ENCODE peak calls at places on chromosomes 13 and 19, in nine cellular contexts. R is AG04449, J is OCI-LY7, B is B cell, X is left lung, C is left ventricle myocardium inferior, U is WTC11, O is IMR-90, D is brain microvascular endothelial cell. M is an unnamed sample.

GRCh38 chr19:38862321-38863059 is 12.7 kb upstream of the HNRNPL start:
- DNase-seq in O (no peak), X (no peak), C (no peak), R (no peak), J (no peak), B (no peak), D (no peak), U (no peak), M (no peak)

GRCh38 chr19:18477974-18478373 is 40.0 kb upstream of the ISYNA1 start:
- DNase-seq in B (no peak), O (no peak), X (no peak), U (no peak), J (no peak), D (no peak), R (no peak), C (no peak), M (no peak)

GRCh38 chr19:6773323-6773931 is 919 bp downstream of the VAV1 start:
- DNase-seq in R (no peak), D (no peak), O (no peak), B (peak), U (no peak), X (peak), C (peak), J (peak), M (peak)

GRCh38 chr19:58407658-58408151 is 744 bp upstream of the ZNF584 start:
- DNase-seq in U (no peak), D (no peak), X (no peak), B (no peak), C (no peak), J (no peak), R (no peak), O (peak), M (peak)

GRCh38 chr13:45373116-45373606 is 32.2 kb upstream of the TPT1 start:
- DNase-seq in O (no peak), U (no peak), R (no peak), B (no peak), D (no peak), J (no peak), X (no peak), C (no peak), M (no peak)

GRCh38 chr13:95924389-95924994 is 128.7 kb downstream of the UGGT2 start:
- DNase-seq in D (peak), B (no peak), J (no peak), X (no peak), R (peak), C (no peak), O (peak), U (no peak), M (no peak)

GRCh38 chr19:15081911-15082310 is at the start of gene OR1I1:
- DNase-seq in D (no peak), U (no peak), C (no peak), R (no peak), J (no peak), O (no peak), B (no peak), X (no peak), M (no peak)

GRCh38 chr19:38210458-38210987 is 13.5 kb downstream of the DPF1 start:
- DNase-seq in B (no peak), O (peak), D (no peak), U (peak), R (no peak), C (peak), X (no peak), J (no peak), M (peak)

GRCh38 chr13:94813920-94814500 is 101.7 kb upstream of the SOX21 start:
- DNase-seq in X (no peak), U (no peak), D (no peak), R (no peak), J (no peak), O (no peak), C (no peak), B (no peak), M (no peak)

GRCh38 chr19:13842294-13843103 is 34.4 kb upstream of the NANOS3 start:
- DNase-seq in C (peak), D (no peak), O (peak), X (peak), B (peak), R (no peak), U (peak), J (peak), M (peak)

GRCh38 chr13:71524245-71525002 is 342.6 kb downstream of the DACH1 start:
- DNase-seq in J (no peak), R (no peak), C (no peak), X (no peak), D (no peak), O (no peak), B (no peak), U (no peak), M (no peak)

GRCh38 chr19:336067-336614 is 8.5 kb downstream of the MIER2 start:
- DNase-seq in U (no peak), R (no peak), X (no peak), D (no peak), B (no peak), C (no peak), O (no peak), J (no peak), M (no peak)

GRCh38 chr19:49591731-49592485 is 926 bp downstream of the PRR12 start:
- DNase-seq in C (peak), B (no peak), U (peak), R (no peak), O (peak), D (peak), J (peak), X (peak), M (peak)

GRCh38 chr19:13503570-13504235 is 2.6 kb downstream of the CACNA1A start:
- DNase-seq in O (no peak), U (no peak), D (no peak), X (no peak), R (no peak), J (no peak), C (no peak), B (no peak), M (no peak)

GRCh38 chr19:48837586-48838191 is 1.4 kb upstream of the HSD17B14 start:
- DNase-seq in J (no peak), O (no peak), B (no peak), U (peak), X (no peak), C (no peak), R (no peak), D (no peak), M (peak)

GRCh38 chr19:50478901-50479715 is 2.5 kb upstream of the GARIN5A start:
- DNase-seq in D (peak), B (no peak), O (peak), U (peak), R (no peak), J (peak), C (no peak), X (peak), M (peak)

GRCh38 chr19:38849746-38850230 is at the start of gene HNRNPL:
- DNase-seq in J (no peak), O (no peak), D (no peak), R (no peak), C (no peak), U (peak), B (peak), X (peak), M (no peak)

GRCh38 chr13:114203536-114203935 is 24.5 kb downstream of the CFAP97D2 start:
- DNase-seq in J (no peak), U (no peak), C (no peak), D (no peak), B (no peak), R (no peak), X (no peak), O (no peak), M (no peak)

GRCh38 chr13:51426982-51427381 is 25.9 kb downstream of the INTS6 start:
- DNase-seq in X (no peak), D (no peak), O (no peak), B (no peak), U (no peak), J (no peak), C (no peak), R (no peak), M (no peak)

GRCh38 chr13:96252903-96253302 is 163.0 kb downstream of the HS6ST3 start:
- DNase-seq in O (no peak), C (no peak), D (no peak), X (no peak), R (no peak), B (no peak), U (no peak), J (no peak), M (no peak)

GRCh38 chr13:20495087-20496023 is 30.3 kb downstream of the CRYL1 start:
- DNase-seq in D (peak), J (peak), X (no peak), C (no peak), R (peak), O (peak), U (peak), B (peak), M (peak)

GRCh38 chr13:44768233-44768632 is 192.1 kb upstream of the TSC22D1 start:
- DNase-seq in D (no peak), O (no peak), X (no peak), J (no peak), R (no peak), U (no peak), B (no peak), C (no peak), M (no peak)

GRCh38 chr19:42313840-42314755 is 989 bp downstream of the TMEM145 start:
- DNase-seq in U (no peak), X (no peak), D (no peak), C (no peak), R (no peak), J (no peak), O (no peak), B (no peak), M (no peak)

GRCh38 chr19:42311612-42312160 is 1.4 kb upstream of the TMEM145 start:
- DNase-seq in J (no peak), C (no peak), X (no peak), B (no peak), R (no peak), O (no peak), U (peak), D (no peak), M (peak)

GRCh38 chr19:42312370-42312769 is 739 bp upstream of the TMEM145 start:
- DNase-seq in D (no peak), U (no peak), J (no peak), B (no peak), X (no peak), C (no peak), O (no peak), R (no peak), M (no peak)

GRCh38 chr19:42315024-42315423 is 1.9 kb downstream of the TMEM145 start:
- DNase-seq in R (no peak), X (no peak), U (no peak), C (no peak), O (no peak), B (no peak), J (no peak), D (no peak), M (no peak)

DNA sequence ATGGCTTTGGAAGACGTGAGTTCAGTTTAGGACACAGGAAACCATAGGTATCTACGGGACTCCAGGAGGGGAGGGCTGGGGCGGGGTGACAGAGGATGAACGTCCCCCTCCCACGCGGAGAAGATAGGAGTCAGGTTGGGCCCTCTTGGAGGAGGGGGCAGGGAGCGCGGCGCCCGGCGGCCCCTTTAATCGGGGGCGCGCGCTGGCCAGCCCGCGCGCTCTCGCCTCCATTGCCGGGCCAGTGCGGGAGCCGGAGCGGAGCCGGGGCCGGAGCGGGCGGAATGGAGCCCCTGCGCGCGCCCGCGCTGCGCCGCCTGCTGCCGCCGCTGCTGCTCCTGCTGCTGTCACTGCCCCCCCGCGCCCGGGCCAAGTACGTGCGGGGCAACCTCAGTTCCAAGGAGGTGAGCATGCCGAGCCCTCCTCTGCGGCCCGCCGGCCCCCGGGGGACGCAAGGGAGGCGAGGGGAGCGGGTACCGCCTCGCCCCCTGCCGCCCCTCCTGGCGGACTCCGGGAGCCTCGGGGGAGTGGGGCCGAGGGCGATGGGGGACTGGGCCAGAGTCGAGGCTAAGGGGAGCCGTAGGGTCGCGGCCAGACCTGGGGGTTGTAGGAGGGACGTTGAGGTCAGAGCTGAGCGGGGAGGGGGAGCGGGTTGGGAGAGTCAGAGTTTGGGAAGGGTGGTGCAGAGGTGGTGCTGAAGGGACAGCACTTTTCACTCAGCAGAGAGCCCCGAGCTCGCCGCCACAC is at the start of gene TMEM145:
- DNase-seq in R (no peak), X (no peak), D (no peak), J (peak), B (no peak), O (peak), U (peak), C (no peak), M (peak)
- TF ChIP-seq CTCF in R (no peak), X (no peak), D (peak), J (peak), B (peak), O (peak), U (no peak), C (no peak), M (peak)

GRCh38 chr19:11444059-11444458 is 8.6 kb downstream of the PRKCSH start:
- DNase-seq in B (no peak), R (no peak), U (no peak), C (no peak), J (no peak), D (no peak), O (no peak), X (no peak), M (no peak)
- TF ChIP-seq CTCF in B (no peak), R (no peak), U (no peak), C (no peak), J (no peak), D (no peak), O (no peak), X (no peak), M (no peak)

GRCh38 chr19:40523322-40524047 is 53.2 kb upstream of the SHKBP1 start:
- DNase-seq in R (no peak), J (peak), B (no peak), C (peak), U (peak), X (peak), D (peak), O (peak), M (peak)

GRCh38 chr19:40524655-40525054 is 52.0 kb upstream of the SHKBP1 start:
- DNase-seq in B (no peak), D (no peak), O (no peak), R (no peak), X (no peak), C (no peak), U (no peak), J (no peak), M (no peak)

GRCh38 chr19:40524133-40524549 is 52.5 kb upstream of the SHKBP1 start:
- DNase-seq in X (no peak), U (no peak), O (no peak), D (no peak), R (no peak), B (no peak), C (no peak), J (no peak), M (no peak)

GRCh38 chr19:40519352-40520322 is 52.8 kb downstream of the SPTBN4 start:
- DNase-seq in O (peak), U (peak), R (no peak), D (peak), J (no peak), X (peak), B (no peak), C (no peak), M (peak)

DNA sequence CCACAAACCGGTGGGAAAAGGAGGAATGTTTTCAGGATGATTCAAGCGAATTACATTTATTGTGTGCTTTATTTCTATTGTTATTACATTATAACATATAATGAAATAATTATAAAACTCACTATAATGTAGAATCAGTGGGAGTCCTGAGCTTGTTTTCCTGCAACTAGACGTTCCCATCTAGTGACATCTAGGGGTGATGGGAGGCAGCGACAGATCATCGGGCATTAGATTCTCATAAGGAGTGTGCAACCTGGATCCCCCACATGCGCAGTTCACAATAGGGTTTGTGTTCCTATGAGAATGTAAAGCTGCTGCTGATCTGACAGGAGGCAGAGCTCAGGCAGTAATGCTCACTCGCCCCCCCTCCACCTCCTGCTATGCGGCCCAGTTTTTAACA is 54.5 kb downstream of the SPTBN4 start:
- DNase-seq in R (no peak), U (no peak), X (no peak), O (peak), B (no peak), J (peak), C (no peak), D (no peak), M (no peak)
- TF ChIP-seq CTCF in R (peak), U (no peak), X (peak), O (peak), B (peak), J (peak), C (peak), D (peak), M (peak)

GRCh38 chr13:30616927-30617314 is 799 bp upstream of the USPL1 start:
- DNase-seq in B (peak), O (peak), C (peak), R (peak), J (peak), U (no peak), D (peak), X (no peak), M (no peak)

GRCh38 chr13:30615851-30616311 is 1.8 kb upstream of the USPL1 start:
- DNase-seq in U (no peak), B (no peak), D (no peak), C (no peak), X (no peak), O (peak), R (no peak), J (peak), M (no peak)

GRCh38 chr13:30618938-30619289 is 1.2 kb downstream of the USPL1 start:
- DNase-seq in R (no peak), O (no peak), X (no peak), C (no peak), J (no peak), U (no peak), B (no peak), D (no peak), M (no peak)

GRCh38 chr13:30618186-30618937 is 642 bp downstream of the USPL1 start:
- DNase-seq in J (peak), O (no peak), X (peak), R (no peak), C (no peak), B (peak), D (no peak), U (no peak), M (no peak)

DNA sequence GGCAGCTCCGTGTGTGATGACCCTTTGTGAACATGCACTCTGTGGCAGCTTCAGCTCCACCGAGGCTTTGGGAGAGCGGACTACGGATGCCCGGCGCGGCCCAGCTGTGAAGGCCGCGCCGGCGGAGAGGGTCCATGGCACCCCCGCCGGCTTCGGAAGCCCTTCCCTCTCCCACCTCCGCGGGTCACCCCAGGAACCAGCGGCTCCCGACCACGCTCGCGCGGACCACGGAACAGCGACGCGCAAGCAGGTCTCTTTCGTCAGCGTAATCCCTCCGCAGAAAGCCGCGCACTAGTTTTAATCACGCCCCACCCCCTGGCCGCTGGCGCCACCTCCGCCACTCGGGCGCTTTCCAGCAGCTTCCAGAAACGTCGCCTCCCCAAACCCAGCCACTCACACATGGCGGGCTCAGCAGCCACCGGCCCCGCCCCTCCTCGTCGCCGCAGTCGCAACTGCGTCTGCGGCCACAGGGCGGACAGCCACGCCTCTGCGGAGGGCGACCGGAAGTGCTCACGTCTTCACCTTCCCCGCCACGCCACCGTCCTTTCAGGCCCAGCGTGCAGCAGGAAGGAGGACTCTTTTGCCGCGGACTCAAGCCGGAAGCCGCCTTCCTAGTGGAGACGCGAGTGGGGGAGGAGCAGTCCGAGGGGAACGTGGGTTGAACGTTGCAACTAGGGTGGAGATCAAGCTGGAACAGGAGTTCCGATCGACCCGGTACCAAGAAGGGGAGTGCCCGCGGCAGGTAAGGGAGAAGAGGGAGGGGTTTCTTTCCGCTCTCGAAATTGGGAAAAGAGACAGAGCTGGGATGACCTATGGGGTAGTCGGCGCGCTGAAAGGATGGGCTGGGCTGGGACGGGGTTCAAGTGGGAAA is at the start of gene USPL1:
- DNase-seq in U (peak), C (peak), O (peak), R (peak), D (peak), J (peak), X (peak), B (peak), M (peak)
- TF ChIP-seq CTCF in U (no peak), C (peak), O (peak), R (peak), D (peak), J (peak), X (peak), B (no peak), M (no peak)